ENCODE peak calls at places on chromosomes 12 and 14, in four cellular contexts. M is foreskin keratinocyte, B is WERI-Rb-1, A is neuronal stem cell. L is an unnamed sample.

GRCh38 chr14:67908061-67908767 is 88.6 kb downstream of the RAD51B start:
- DNase-seq in M (no peak), B (no peak), A (no peak), L (no peak)

GRCh38 chr14:97025722-97026121 is 228.5 kb downstream of the VRK1 start:
- DNase-seq in M (no peak), B (no peak), A (no peak), L (no peak)

GRCh38 chr12:86228656-86229055 is 27.5 kb downstream of the MGAT4C start:
- DNase-seq in M (no peak), B (no peak), A (no peak), L (no peak)

GRCh38 chr14:70189678-70190077 is 927 bp upstream of the SLC8A3 start:
- DNase-seq in M (no peak), B (no peak), A (no peak), L (no peak)

GRCh38 chr12:26290560-26290959 is 95.2 kb downstream of the SSPN start:
- DNase-seq in M (no peak), B (no peak), A (no peak), L (no peak)

GRCh38 chr12:107418976-107419375 is 266.6 kb upstream of the PWP1 start:
- DNase-seq in M (no peak), B (peak; percentile 40), A (no peak), L (no peak)

GRCh38 chr14:33285902-33286700 is 347.4 kb downstream of the NPAS3 start:
- DNase-seq in M (no peak), B (no peak), A (no peak), L (no peak)

GRCh38 chr12:57657744-57658143 is 24.7 kb upstream of the B4GALNT1 start:
- DNase-seq in M (peak; percentile 10), B (no peak), A (no peak), L (no peak)

GRCh38 chr12:54034784-54035310 is 2.0 kb downstream of the HOXC5 start:
- DNase-seq in M (no peak), B (no peak), A (no peak), L (no peak)

GRCh38 chr14:104794641-104795467 is 694 bp downstream of the AKT1 start:
- DNase-seq in M (no peak), B (peak; percentile 37), A (no peak), L (no peak)

GRCh38 chr12:129184066-129184695 is 330.9 kb downstream of the GLT1D1 start:
- DNase-seq in M (no peak), B (no peak), A (no peak), L (no peak)

GRCh38 chr12:31224768-31225448 is 101.0 kb downstream of the SINHCAF start:
- DNase-seq in M (no peak), B (no peak), A (no peak), L (no peak)

GRCh38 chr12:24911284-24911791 is 37.6 kb downstream of the BCAT1 start:
- DNase-seq in M (no peak), B (peak; percentile 59), A (no peak), L (no peak)

GRCh38 chr12:111788178-111788654 is 21.5 kb downstream of the ALDH2 start:
- DNase-seq in M (no peak), B (peak; percentile 55), A (no peak), L (no peak)

GRCh38 chr12:1518486-1518762 is 76.0 kb downstream of the FBXL14 start:
- DNase-seq in M (no peak), B (no peak), A (no peak), L (no peak)

GRCh38 chr12:127041985-127042625 is 1224.9 kb upstream of the TMEM132C start:
- DNase-seq in M (peak; percentile 37), B (no peak), A (no peak), L (no peak)

GRCh38 chr12:109178532-109178931 is 62.1 kb downstream of the ACACB start:
- DNase-seq in M (no peak), B (no peak), A (no peak), L (no peak)

GRCh38 chr14:103767306-103767894 is 51.8 kb downstream of the ZFYVE21 start:
- DNase-seq in M (no peak), B (peak; percentile 58), A (no peak), L (no peak)

GRCh38 chr12:95102916-95103671 is 29.7 kb upstream of the NR2C1 start:
- DNase-seq in M (peak; percentile 85), B (no peak), A (no peak), L (peak; percentile 98)

GRCh38 chr14:105180598-105181528 is at the start of gene NUDT14:
- DNase-seq in M (no peak), B (peak; percentile 84), A (no peak), L (no peak)

GRCh38 chr12:6540181-6540877 is 6.0 kb downstream of the GAPDH start:
- DNase-seq in M (peak; percentile 84), B (no peak), A (no peak), L (peak; percentile 81)

GRCh38 chr14:56119221-56119967 is 1.2 kb downstream of the PELI2 start:
- DNase-seq in M (no peak), B (peak; percentile 15), A (peak; percentile 39), L (no peak)

GRCh38 chr14:87041290-87042020 is 951.5 kb downstream of the GALC start:
- DNase-seq in M (no peak), B (no peak), A (no peak), L (no peak)

GRCh38 chr14:105863296-105864108 is 337.1 kb downstream of the TMEM121 start:
- DNase-seq in M (no peak), B (no peak), A (no peak), L (no peak)

GRCh38 chr12:96448287-96448686 is 41.1 kb upstream of the CFAP54 start:
- DNase-seq in M (peak; percentile 87), B (no peak), A (no peak), L (peak; percentile 63)

GRCh38 chr12:60201891-60202290 is 606.1 kb downstream of the SLC16A7 start:
- DNase-seq in M (no peak), B (no peak), A (no peak), L (no peak)

GRCh38 chr12:42684171-42685071 is 94.9 kb upstream of the PRICKLE1 start:
- DNase-seq in M (peak; percentile 44), B (no peak), A (no peak), L (no peak)

GRCh38 chr12:102478416-102479098 is 1.8 kb downstream of the IGF1 start:
- DNase-seq in M (no peak), B (no peak), A (peak; percentile 20), L (no peak)

GRCh38 chr12:4147051-4147481 is 126.5 kb upstream of the CCND2 start:
- DNase-seq in M (no peak), B (no peak), A (no peak), L (no peak)

GRCh38 chr14:34098045-34098984 is 147.4 kb upstream of the EGLN3 start:
- DNase-seq in M (peak; percentile 29), B (no peak), A (no peak), L (no peak)

GRCh38 chr12:109987615-109988014 is 8.6 kb downstream of the GIT2 start:
- DNase-seq in M (no peak), B (no peak), A (no peak), L (no peak)

GRCh38 chr12:101925352-101925751 is 48.0 kb downstream of the DRAM1 start:
- DNase-seq in M (peak; percentile 70), B (no peak), A (no peak), L (peak; percentile 68)

DNA sequence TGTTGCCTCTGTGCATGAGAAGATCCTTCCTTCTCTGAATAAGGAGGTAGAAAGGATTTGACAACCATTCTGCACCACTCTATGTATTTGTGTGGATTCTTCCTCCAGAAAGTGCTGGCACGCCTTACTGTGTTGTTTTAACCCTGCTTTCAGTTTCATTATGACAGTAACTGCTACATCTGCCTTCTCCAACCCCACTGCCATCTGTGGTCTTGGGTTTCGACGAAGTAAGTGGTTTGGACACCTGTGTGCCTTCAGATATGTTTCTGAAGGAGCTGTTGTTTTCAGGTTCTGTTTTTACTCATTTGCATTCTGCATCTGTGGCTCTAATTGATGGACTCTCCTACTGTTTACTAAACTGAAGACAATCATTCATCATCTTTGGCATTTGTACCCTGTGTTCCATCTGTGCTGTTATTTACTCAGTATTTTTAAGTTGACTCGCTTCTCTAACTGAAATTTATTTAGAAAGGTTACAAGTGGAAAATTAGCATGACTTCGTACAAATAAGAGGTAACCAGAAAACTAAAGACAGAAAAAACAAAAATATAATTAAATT is 4.1 kb downstream of the TSHR start:
- DNase-seq in M (no peak), B (no peak), A (no peak), L (no peak)
- H3K27ac ChIP-seq in M (no peak overlapping the region), B (no peak overlapping the region), A (no peak overlapping the region), L (no peak overlapping the region)

GRCh38 chr12:90401185-90401584 is 553.8 kb downstream of the CCER1 start:
- DNase-seq in M (no peak), B (no peak), A (no peak), L (no peak)
- H3K27ac ChIP-seq in M (no peak overlapping the region), B (no peak overlapping the region), A (no peak overlapping the region), L (no peak overlapping the region)

GRCh38 chr14:81472096-81472800 is 61.4 kb downstream of the SEL1L start:
- DNase-seq in M (peak; percentile 45), B (no peak), A (no peak), L (no peak)

GRCh38 chr14:81473456-81474155 is 60.0 kb downstream of the SEL1L start:
- DNase-seq in M (peak; percentile 37), B (no peak), A (no peak), L (no peak)

GRCh38 chr14:81476816-81477215 is 56.8 kb downstream of the SEL1L start:
- DNase-seq in M (no peak), B (no peak), A (no peak), L (no peak)

GRCh38 chr14:81474156-81474492 is 59.5 kb downstream of the SEL1L start:
- DNase-seq in M (no peak), B (no peak), A (no peak), L (no peak)

DNA sequence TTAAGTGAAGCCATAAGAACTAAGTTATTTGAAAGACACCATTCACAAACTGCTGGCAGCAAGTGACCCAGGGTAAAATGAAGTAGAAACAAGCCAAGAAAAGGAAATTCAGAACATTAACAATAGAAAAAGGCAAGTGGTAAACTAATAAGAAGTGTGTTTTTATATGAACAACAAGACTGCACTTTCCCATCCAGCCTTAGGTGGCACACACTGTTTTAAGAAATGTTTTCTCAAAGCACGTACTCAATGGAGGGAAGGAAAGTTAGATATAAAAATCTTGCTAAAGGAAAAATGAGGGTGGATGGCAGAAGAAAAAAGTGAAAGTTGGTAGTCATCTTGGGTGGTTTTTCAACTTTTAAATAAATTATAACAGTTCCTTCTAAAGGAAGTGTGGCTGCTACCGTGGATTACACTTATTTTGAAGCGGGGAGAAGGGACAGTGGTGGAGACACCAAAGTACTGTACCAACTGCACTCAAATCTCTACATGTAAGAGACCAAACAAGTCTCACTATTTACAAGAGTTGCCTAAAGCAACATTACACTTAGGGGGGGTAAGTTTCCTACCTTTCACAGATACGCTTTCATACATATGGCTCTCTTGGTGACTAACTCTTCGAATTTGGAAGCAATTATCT is 58.8 kb downstream of the SEL1L start:
- DNase-seq in M (no peak), B (no peak), A (no peak), L (no peak)
- H3K27ac ChIP-seq in M (no peak overlapping the region), B (no peak overlapping the region), A (no peak overlapping the region), L (no peak overlapping the region)

DNA sequence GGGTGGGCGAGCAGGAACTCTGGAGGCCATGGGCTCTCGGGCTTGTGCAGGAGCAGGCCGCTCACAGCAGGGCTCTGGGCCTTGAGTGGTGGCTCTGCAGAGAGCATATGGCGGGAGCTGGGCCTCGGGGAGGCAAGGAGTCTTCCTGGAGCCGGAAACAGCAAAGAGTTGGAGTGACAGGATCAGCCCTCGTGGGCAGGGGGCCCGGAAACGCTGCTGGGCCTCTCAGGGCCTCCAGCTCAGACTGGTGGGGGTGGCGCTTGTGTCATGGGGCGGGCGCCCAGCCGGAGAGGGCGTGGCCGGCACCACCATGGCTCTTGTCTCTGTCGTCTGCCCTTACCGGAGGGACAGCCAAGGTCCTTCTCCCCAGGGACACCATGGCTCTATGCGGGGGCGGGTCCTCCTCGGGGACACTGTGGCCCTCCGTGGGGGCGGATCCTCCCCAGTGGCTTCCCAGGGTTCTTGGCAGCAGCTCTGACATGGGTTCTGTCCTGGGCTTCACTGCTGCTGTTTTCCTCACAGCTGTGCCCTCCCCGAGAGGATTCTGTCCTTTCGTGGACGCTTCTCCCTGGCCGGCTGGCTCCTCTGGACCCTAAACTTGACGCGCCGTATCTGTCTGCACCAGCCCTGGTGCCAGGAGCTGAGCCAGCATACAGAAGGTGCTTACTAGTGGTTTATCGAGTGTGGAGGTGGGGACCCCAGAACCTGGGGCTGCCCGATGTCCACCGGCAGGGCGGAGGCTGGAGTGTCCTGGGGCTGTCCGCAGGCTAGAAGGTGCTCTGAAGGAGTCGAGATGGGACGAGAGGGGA is 17.0 kb downstream of the FBRSL1 start:
- DNase-seq in M (no peak), B (peak; percentile 96), A (no peak), L (no peak)
- H3K27ac ChIP-seq in M (no peak overlapping the region), B (peak overlapping the region; percentile 89), A (no peak overlapping the region), L (no peak overlapping the region)